ENCODE peak calls at places on chromosomes 2 and 18, in ten cellular contexts. Q is Caki2, J is occipital lobe, Z is heart right ventricle, E is DMS 273 treated with DMSO at 0.1 percent for 48 hours, P is kidney epithelial cell, Y is left cardiac atrium, K is EH, A is stomach, M is iPS DF 6.9. R is an unnamed sample.

GRCh38 chr2:173747037-173747436 is 218.1 kb downstream of the SP3 start:
- DNase-seq in Q (no peak), J (no peak), Z (no peak), E (no peak), P (no peak), Y (no peak), K (no peak), A (no peak), M (no peak), R (no peak)

GRCh38 chr2:45778720-45779171 is 127.3 kb downstream of the PRKCE start:
- DNase-seq in Q (peak), J (no peak), Z (peak), E (no peak), P (no peak), Y (peak), K (peak), A (peak), M (peak), R (peak)

GRCh38 chr2:110116033-110116710 is 550 bp upstream of the MALL start:
- DNase-seq in Q (peak), J (no peak), Z (peak), E (no peak), P (no peak), Y (peak), K (peak), A (no peak), M (no peak), R (peak)

GRCh38 chr2:239543696-239544095 is 142.9 kb upstream of the HDAC4 start:
- DNase-seq in Q (no peak), J (no peak), Z (no peak), E (no peak), P (no peak), Y (no peak), K (no peak), A (no peak), M (no peak), R (no peak)

GRCh38 chr2:235044501-235045271 is 92.9 kb downstream of the SH3BP4 start:
- DNase-seq in Q (no peak), J (no peak), Z (no peak), E (no peak), P (no peak), Y (no peak), K (no peak), A (peak), M (no peak), R (no peak)

GRCh38 chr18:47558110-47558750 is 306.8 kb upstream of the SKOR2 start:
- DNase-seq in Q (no peak), J (no peak), Z (no peak), E (no peak), P (no peak), Y (no peak), K (no peak), A (no peak), M (no peak), R (no peak)

GRCh38 chr2:148926291-148926961 is 51.4 kb downstream of the KIF5C start:
- DNase-seq in Q (peak), J (peak), Z (no peak), E (no peak), P (no peak), Y (peak), K (peak), A (peak), M (peak), R (peak)

GRCh38 chr2:188788621-188789020 is 185.6 kb upstream of the COL3A1 start:
- DNase-seq in Q (peak), J (peak), Z (peak), E (no peak), P (peak), Y (peak), K (peak), A (peak), M (no peak), R (peak)

GRCh38 chr2:168773719-168774521 is 28.5 kb upstream of the NOSTRIN start:
- DNase-seq in Q (peak), J (no peak), Z (peak), E (no peak), P (no peak), Y (peak), K (peak), A (peak), M (no peak), R (peak)

GRCh38 chr2:168968342-168968741 is 62.8 kb downstream of the ABCB11 start:
- DNase-seq in Q (no peak), J (no peak), Z (no peak), E (no peak), P (no peak), Y (no peak), K (no peak), A (no peak), M (no peak), R (no peak)

GRCh38 chr18:80157708-80158343 is 48.8 kb downstream of the ADNP2 start:
- DNase-seq in Q (peak), J (peak), Z (peak), E (no peak), P (peak), Y (peak), K (peak), A (peak), M (peak), R (peak)

GRCh38 chr2:65344689-65345088 is 87.7 kb downstream of the SPRED2 start:
- DNase-seq in Q (no peak), J (no peak), Z (no peak), E (no peak), P (no peak), Y (no peak), K (no peak), A (no peak), M (no peak), R (no peak)

GRCh38 chr2:55668956-55669355 is 24.7 kb downstream of the PNPT1 start:
- DNase-seq in Q (no peak), J (no peak), Z (no peak), E (no peak), P (no peak), Y (no peak), K (no peak), A (no peak), M (no peak), R (no peak)

GRCh38 chr2:223930002-223930976 is 14.8 kb downstream of the WDFY1 start:
- DNase-seq in Q (no peak), J (peak), Z (peak), E (no peak), P (no peak), Y (peak), K (peak), A (peak), M (no peak), R (no peak)

GRCh38 chr2:84924173-84925106 is 19.0 kb downstream of the TMSB10 start:
- DNase-seq in Q (peak), J (no peak), Z (peak), E (no peak), P (no peak), Y (peak), K (peak), A (peak), M (no peak), R (peak)

GRCh38 chr2:197137826-197138480 is 172.6 kb downstream of the ANKRD44 start:
- DNase-seq in Q (no peak), J (no peak), Z (no peak), E (no peak), P (no peak), Y (no peak), K (peak), A (no peak), M (no peak), R (peak)

GRCh38 chr2:110120171-110121051 is 4.8 kb upstream of the MALL start:
- DNase-seq in Q (no peak), J (no peak), Z (peak), E (no peak), P (no peak), Y (no peak), K (peak), A (no peak), M (no peak), R (no peak)

GRCh38 chr2:27798948-27799645 is 27.6 kb downstream of the MRPL33 start:
- DNase-seq in Q (peak), J (peak), Z (peak), E (no peak), P (peak), Y (peak), K (peak), A (no peak), M (peak), R (peak)

GRCh38 chr2:67991456-67991855 is 71.3 kb downstream of the C1D start:
- DNase-seq in Q (no peak), J (no peak), Z (no peak), E (no peak), P (no peak), Y (no peak), K (peak), A (no peak), M (no peak), R (no peak)

GRCh38 chr2:210128961-210129360 is 42.2 kb downstream of the KANSL1L start:
- DNase-seq in Q (no peak), J (no peak), Z (no peak), E (no peak), P (no peak), Y (no peak), K (no peak), A (peak), M (peak), R (no peak)

GRCh38 chr18:54981076-54981475 is 21.8 kb upstream of the CCDC68 start:
- DNase-seq in Q (no peak), J (no peak), Z (no peak), E (no peak), P (no peak), Y (no peak), K (no peak), A (no peak), M (no peak), R (no peak)

GRCh38 chr2:227846831-227847230 is 24.6 kb upstream of the DAW1 start:
- DNase-seq in Q (no peak), J (no peak), Z (no peak), E (no peak), P (no peak), Y (no peak), K (no peak), A (no peak), M (no peak), R (no peak)

GRCh38 chr2:205865794-205866490 is 183.6 kb downstream of the NRP2 start:
- DNase-seq in Q (peak), J (peak), Z (no peak), E (no peak), P (peak), Y (no peak), K (peak), A (no peak), M (no peak), R (no peak)

GRCh38 chr2:27765621-27766286 is 5.8 kb upstream of the MRPL33 start:
- DNase-seq in Q (peak), J (no peak), Z (peak), E (no peak), P (peak), Y (peak), K (peak), A (peak), M (no peak), R (peak)

GRCh38 chr2:39661771-39662325 is 3.9 kb upstream of the TMEM178A start:
- DNase-seq in Q (no peak), J (no peak), Z (no peak), E (no peak), P (no peak), Y (no peak), K (peak), A (no peak), M (no peak), R (no peak)

GRCh38 chr18:24368749-24369148 is 28.9 kb downstream of the OSBPL1A start:
- DNase-seq in Q (no peak), J (no peak), Z (no peak), E (no peak), P (peak), Y (no peak), K (no peak), A (no peak), M (no peak), R (no peak)

GRCh38 chr2:54720563-54720962 is 2.9 kb upstream of the EML6 start:
- DNase-seq in Q (no peak), J (no peak), Z (no peak), E (no peak), P (no peak), Y (no peak), K (peak), A (no peak), M (no peak), R (no peak)

GRCh38 chr2:105361132-105361889 is 24.0 kb downstream of the C2orf49 start:
- DNase-seq in Q (no peak), J (no peak), Z (no peak), E (no peak), P (no peak), Y (no peak), K (no peak), A (no peak), M (no peak), R (no peak)

GRCh38 chr2:234673961-234674759 is 177.3 kb upstream of the ARL4C start:
- DNase-seq in Q (no peak), J (no peak), Z (no peak), E (no peak), P (no peak), Y (no peak), K (peak), A (no peak), M (no peak), R (no peak)

GRCh38 chr2:181658444-181658843 is 1.5 kb upstream of the CERKL start:
- DNase-seq in Q (no peak), J (no peak), Z (no peak), E (peak), P (no peak), Y (no peak), K (no peak), A (no peak), M (no peak), R (no peak)

GRCh38 chr2:172095146-172095904 is 7.4 kb downstream of the DLX2 start:
- DNase-seq in Q (peak), J (no peak), Z (no peak), E (peak), P (no peak), Y (peak), K (peak), A (peak), M (no peak), R (peak)

GRCh38 chr2:14232212-14232611 is 400.3 kb upstream of the LRATD1 start:
- DNase-seq in Q (no peak), J (no peak), Z (no peak), E (no peak), P (no peak), Y (no peak), K (no peak), A (no peak), M (peak), R (no peak)

GRCh38 chr18:38884050-38884449 is 1318.5 kb upstream of the CELF4 start:
- DNase-seq in Q (no peak), J (no peak), Z (peak), E (no peak), P (no peak), Y (no peak), K (no peak), A (no peak), M (peak), R (no peak)

R was measured in Calu3.